ENCODE peak calls at places on chromosomes 1 and 21, in eight cellular contexts. X is activated CD4-positive, alpha-beta T cell treated with anti-CD3 and anti-CD28 coated beads for 36 hours; G is head of caudate nucleus; D is RWPE1; Q is effector CD8-positive, alpha-beta T cell; F is Caki2; M is fibroblast of lung; W is left cardiac atrium. E is an unnamed sample.

GRCh38 chr1:202592141-202592540 is 118.1 kb downstream of the SYT2 start:
- DNase-seq in X (peak), G (no peak), D (no peak), Q (no peak), F (no peak), M (no peak), W (no peak), E (no peak)

GRCh38 chr21:31991356-31992331 is 118.8 kb downstream of the HUNK start:
- DNase-seq in X (peak), G (no peak), D (no peak), Q (no peak), F (no peak), M (no peak), W (no peak), E (no peak)

GRCh38 chr21:31732538-31732864 is 583 bp upstream of the SCAF4 start:
- DNase-seq in X (no peak), G (no peak), D (no peak), Q (no peak), F (no peak), M (peak), W (no peak), E (no peak)

GRCh38 chr1:168567568-168567967 is 8.8 kb upstream of the XCL1 start:
- DNase-seq in X (no peak), G (no peak), D (no peak), Q (no peak), F (no peak), M (no peak), W (no peak), E (no peak)

GRCh38 chr1:223142795-223143759 is at the start of gene TLR5:
- DNase-seq in X (peak), G (peak), D (peak), Q (peak), F (peak), M (peak), W (peak), E (peak)

GRCh38 chr1:235342039-235342438 is 13.7 kb downstream of the GGPS1 start:
- DNase-seq in X (no peak), G (no peak), D (no peak), Q (no peak), F (no peak), M (no peak), W (no peak), E (no peak)

GRCh38 chr1:221470000-221470698 is 271.7 kb downstream of the DUSP10 start:
- DNase-seq in X (no peak), G (no peak), D (no peak), Q (no peak), F (no peak), M (no peak), W (no peak), E (no peak)

GRCh38 chr1:98019747-98020146 is 98.9 kb upstream of the DPYD start:
- DNase-seq in X (no peak), G (no peak), D (no peak), Q (no peak), F (no peak), M (no peak), W (no peak), E (no peak)

GRCh38 chr21:43283136-43283924 is 114.5 kb downstream of the CRYAA start:
- DNase-seq in X (no peak), G (no peak), D (no peak), Q (no peak), F (no peak), M (no peak), W (no peak), E (no peak)

GRCh38 chr21:16117851-16118592 is 388.2 kb downstream of the USP25 start:
- DNase-seq in X (no peak), G (no peak), D (peak), Q (no peak), F (no peak), M (peak), W (no peak), E (no peak)

E was measured in erythroblast.